ENCODE peak calls at places on chromosomes 1 and 21, in six cellular contexts. F is spleen, E is ovary, O is IMR-90, R is neural progenitor cell, S is kidney. J is an unnamed sample. For H3K36me3, the result is how much of the 10 kb centered on the place peaks cover.

GRCh38 chr1:7550981-7551380 is 220.1 kb upstream of the VAMP3 start:
- DNase-seq in F (peak), E (no peak), O (no peak), R (no peak), S (peak), J (no peak)

GRCh38 chr1:151989131-151989868 is 4.4 kb downstream of the S100A10 start:
- DNase-seq in F (no peak), E (peak), O (peak), R (no peak), S (peak), J (peak)

GRCh38 chr1:151175910-151176309 is at the start of gene TMOD4:
- DNase-seq in F (peak), E (no peak), O (peak), R (peak), S (peak), J (peak)

GRCh38 chr1:234933031-234933430 is 195.6 kb downstream of the TOMM20 start:
- DNase-seq in F (no peak), E (no peak), O (no peak), R (no peak), S (no peak), J (peak)

GRCh38 chr1:247494746-247495145 is 36.8 kb upstream of the OR2B11 start:
- DNase-seq in F (no peak), E (no peak), O (no peak), R (no peak), S (no peak), J (no peak)

GRCh38 chr1:100458925-100459814 is 78.8 kb upstream of the GPR88 start:
- DNase-seq in F (peak), E (peak), O (peak), R (peak), S (no peak), J (peak)

GRCh38 chr21:16579538-16579937 is 849.8 kb downstream of the USP25 start:
- DNase-seq in F (no peak), E (no peak), O (peak), R (no peak), S (no peak), J (no peak)

GRCh38 chr1:55612988-55613387 is 397.8 kb upstream of the USP24 start:
- DNase-seq in F (no peak), E (no peak), O (no peak), R (no peak), S (no peak), J (no peak)

GRCh38 chr1:155135416-155136197 is at the start of gene SLC50A1:
- DNase-seq in F (peak), E (peak), O (peak), R (peak), S (peak), J (peak)

GRCh38 chr1:111507411-111508201 is 4.2 kb upstream of the ADORA3 start:
- DNase-seq in F (peak), E (peak), O (peak), R (peak), S (peak), J (peak)

GRCh38 chr1:3467096-3468036 is 12.9 kb downstream of the ARHGEF16 start:
- DNase-seq in F (peak), E (no peak), O (no peak), R (no peak), S (peak), J (peak)

GRCh38 chr1:110657351-110657750 is 17.4 kb downstream of the KCNA3 start:
- DNase-seq in F (no peak), E (no peak), O (no peak), R (no peak), S (no peak), J (no peak)

GRCh38 chr1:109792056-109792831 is 28.5 kb upstream of the EPS8L3 start:
- DNase-seq in F (no peak), E (peak), O (peak), R (peak), S (peak), J (peak)

GRCh38 chr1:76494807-76495206 is 372.5 kb upstream of the ST6GALNAC5 start:
- DNase-seq in F (no peak), E (no peak), O (peak), R (no peak), S (no peak), J (no peak)

GRCh38 chr1:233523047-233523446 is 90.9 kb upstream of the KCNK1 start:
- DNase-seq in F (no peak), E (no peak), O (no peak), R (peak), S (no peak), J (no peak)

GRCh38 chr1:86233406-86233805 is 76.8 kb upstream of the COL24A1 start:
- DNase-seq in F (no peak), E (no peak), O (no peak), R (no peak), S (no peak), J (no peak)

GRCh38 chr21:46422636-46423241 is 36.0 kb upstream of the DIP2A start:
- DNase-seq in F (no peak), E (no peak), O (no peak), R (no peak), S (peak), J (peak)

GRCh38 chr21:46423546-46424061 is 35.1 kb upstream of the DIP2A start:
- DNase-seq in F (no peak), E (no peak), O (no peak), R (peak), S (peak), J (no peak)

GRCh38 chr21:46421191-46421750 is 37.4 kb upstream of the DIP2A start:
- DNase-seq in F (no peak), E (no peak), O (no peak), R (no peak), S (peak), J (peak)

GRCh38 chr21:46420241-46421190 is 38.2 kb upstream of the DIP2A start:
- DNase-seq in F (peak), E (no peak), O (no peak), R (no peak), S (peak), J (peak)

DNA sequence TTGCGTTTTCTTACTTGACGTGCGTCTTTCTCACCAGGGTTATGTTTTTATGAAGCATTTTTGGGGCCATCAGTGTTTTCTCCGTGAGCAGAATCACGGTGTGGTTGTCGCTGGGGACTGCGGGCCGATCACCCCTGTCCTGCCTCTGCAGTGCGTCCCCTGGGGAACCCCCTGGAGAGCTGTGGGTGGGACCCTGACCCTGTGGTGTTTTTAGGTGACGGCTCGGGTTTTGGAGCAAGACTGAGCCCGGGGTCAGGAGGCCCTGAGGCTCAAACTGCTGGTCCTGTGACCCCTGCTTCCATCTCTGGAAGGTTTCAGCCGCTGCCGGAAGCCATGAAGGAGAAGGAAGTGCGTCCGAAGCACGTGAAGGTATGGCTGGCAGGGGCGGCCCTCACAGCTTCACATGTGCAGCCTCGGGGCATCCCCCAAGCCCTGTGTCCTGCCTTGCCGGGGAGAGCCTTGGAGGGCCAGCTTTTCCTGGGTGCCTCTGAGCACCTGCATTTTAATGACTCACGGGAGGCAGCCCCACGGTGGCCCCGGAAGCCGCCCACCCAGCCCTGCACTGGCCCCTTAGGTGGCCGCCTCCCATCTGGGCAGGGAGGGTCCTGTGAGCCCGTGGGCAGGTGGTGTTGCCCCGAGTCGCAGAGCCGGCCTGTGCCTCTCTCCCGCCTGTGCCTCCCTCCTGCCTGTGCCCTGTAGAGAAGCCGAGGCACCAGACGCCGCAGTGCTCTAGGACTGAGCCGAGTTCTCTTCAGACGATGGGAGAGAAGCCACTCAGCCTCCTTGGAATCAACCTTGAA is 36.7 kb upstream of the DIP2A start:
- DNase-seq in F (no peak), E (no peak), O (no peak), R (no peak), S (peak), J (peak)
- H3K36me3 ChIP-seq in F (half or more), E (under half), O (under half), R (under half), S (under half), J (half or more)

DNA sequence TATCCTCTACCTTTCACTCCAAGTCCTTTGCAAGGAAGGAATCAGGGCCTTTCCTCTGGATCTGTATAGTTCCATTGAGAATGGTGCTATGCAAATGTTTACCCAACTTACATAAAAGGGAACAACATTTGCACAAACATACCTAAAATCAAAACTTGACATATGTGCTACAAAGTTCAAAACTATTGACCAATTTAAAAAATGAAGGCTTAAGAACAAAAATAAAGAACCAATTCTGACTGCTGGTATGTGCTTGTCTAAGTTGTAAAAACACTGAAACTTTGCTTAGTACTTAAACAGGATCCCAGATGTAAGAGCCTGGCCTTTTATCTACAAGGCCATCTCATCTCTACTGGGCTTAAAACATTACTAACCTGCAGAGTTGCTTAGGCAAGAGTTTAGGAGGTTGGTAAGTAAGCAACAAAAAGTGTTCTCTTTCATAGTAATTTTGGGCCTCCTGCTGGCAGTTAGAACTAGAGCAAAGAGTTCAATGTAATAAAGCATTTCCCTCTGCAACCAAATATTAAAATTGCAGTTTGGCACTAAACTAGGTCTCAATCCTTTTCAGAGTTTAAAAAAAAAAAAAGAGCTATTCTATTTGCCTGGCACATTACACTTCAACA is 2.0 kb downstream of the SCMH1 start:
- DNase-seq in F (no peak), E (no peak), O (peak), R (no peak), S (no peak), J (no peak)
- H3K4me3 ChIP-seq in F (no peak), E (no peak), O (no peak), R (peak), S (peak), J (peak)

GRCh38 chr1:22221233-22221780 is 78.4 kb upstream of the WNT4 start:
- DNase-seq in F (peak), E (no peak), O (no peak), R (no peak), S (peak), J (no peak)
- H3K36me3 ChIP-seq in F (under half), E (under half), O (under half), R (under half), S (under half), J (under half)

GRCh38 chr1:24263746-24264145 is 55.4 kb upstream of the GRHL3 start:
- DNase-seq in F (no peak), E (no peak), O (no peak), R (no peak), S (no peak), J (no peak)

GRCh38 chr1:24263211-24263610 is 55.9 kb upstream of the GRHL3 start:
- DNase-seq in F (no peak), E (no peak), O (no peak), R (no peak), S (no peak), J (no peak)

GRCh38 chr1:24266398-24266941 is 52.7 kb upstream of the GRHL3 start:
- DNase-seq in F (no peak), E (no peak), O (peak), R (no peak), S (no peak), J (peak)

GRCh38 chr1:24261977-24262376 is 57.2 kb upstream of the GRHL3 start:
- DNase-seq in F (no peak), E (no peak), O (no peak), R (no peak), S (no peak), J (no peak)

GRCh38 chr1:24267003-24267402 is 52.2 kb upstream of the GRHL3 start:
- DNase-seq in F (no peak), E (no peak), O (no peak), R (no peak), S (no peak), J (no peak)
- H3K4me3 ChIP-seq in F (no peak), E (no peak), O (no peak), R (no peak), S (no peak), J (no peak)

GRCh38 chr1:64959973-64960372 is 6.4 kb downstream of the JAK1 start:
- DNase-seq in F (no peak), E (no peak), O (no peak), R (no peak), S (no peak), J (no peak)
- H3K36me3 ChIP-seq in F (under half), E (under half), O (under half), R (under half), S (under half), J (under half)

GRCh38 chr1:184752656-184753055 is 2.0 kb downstream of the EDEM3 start:
- DNase-seq in F (no peak), E (no peak), O (no peak), R (no peak), S (no peak), J (no peak)
- H3K4me3 ChIP-seq in F (no peak), E (no peak), O (no peak), R (no peak), S (no peak), J (peak)